ENCODE peak calls at places on chromosome 1, in eight cellular contexts. V is AG20443; C is T-cell; Q is T-helper 9 cell; F is adrenal gland; M is activated T-cell treated with anti-CD3 and anti-CD28 coated beads for 1 hour; D is stimulated activated CD8-positive, alpha-beta memory T cell treated with anti-CD3 and anti-CD28 coated beads, Interleukin-4, amount 100 ng/mL, for 48 hours; A is fibroblast of lung. P is an unnamed sample.

GRCh38 chr1:197725044-197725443 is 50.2 kb downstream of the DENND1B start:
- DNase-seq in V (no peak), C (no peak), Q (no peak), F (no peak), M (no peak), D (no peak), A (peak; percentile 48), P (no peak)

GRCh38 chr1:42209516-42210370 is 45.2 kb upstream of the GUCA2A start:
- DNase-seq in V (no peak), C (no peak), Q (no peak), F (no peak), M (no peak), D (no peak), A (peak; percentile 88), P (no peak)

GRCh38 chr1:238360474-238360873 is 469.8 kb upstream of the ZP4 start:
- DNase-seq in V (no peak), C (no peak), Q (no peak), F (no peak), M (no peak), D (no peak), A (no peak), P (no peak)

GRCh38 chr1:58765016-58765415 is 18.8 kb downstream of the JUN start:
- DNase-seq in V (no peak), C (no peak), Q (no peak), F (no peak), M (no peak), D (no peak), A (no peak), P (no peak)

GRCh38 chr1:53172751-53173498 is 23.7 kb upstream of the CPT2 start:
- DNase-seq in V (peak; percentile 83), C (no peak), Q (no peak), F (no peak), M (no peak), D (no peak), A (peak; percentile 70), P (no peak)

GRCh38 chr1:62131093-62131725 is 63.4 kb upstream of the L1TD1 start:
- DNase-seq in V (peak; percentile 88), C (no peak), Q (no peak), F (peak; percentile 43), M (no peak), D (no peak), A (peak; percentile 71), P (no peak)

GRCh38 chr1:40435876-40436275 is 14.4 kb upstream of the ZFP69B start:
- DNase-seq in V (no peak), C (no peak), Q (no peak), F (no peak), M (no peak), D (no peak), A (peak; percentile 14), P (no peak)

GRCh38 chr1:178609015-178609414 is 96.1 kb downstream of the TEX35 start:
- DNase-seq in V (peak; percentile 58), C (no peak), Q (no peak), F (no peak), M (no peak), D (no peak), A (peak; percentile 90), P (no peak)

GRCh38 chr1:247647864-247648263 is 31.7 kb downstream of the OR13G1 start:
- DNase-seq in V (no peak), C (no peak), Q (no peak), F (peak; percentile 19), M (no peak), D (no peak), A (no peak), P (no peak)

GRCh38 chr1:197774691-197775281 is 494 bp downstream of the DENND1B start:
- DNase-seq in V (peak; percentile 79), C (peak; percentile 24), Q (peak; percentile 26), F (peak; percentile 57), M (peak; percentile 25), D (peak; percentile 74), A (peak; percentile 41), P (peak; percentile 48)

GRCh38 chr1:8097077-8097799 is 71.1 kb upstream of the ERRFI1 start:
- DNase-seq in V (peak; percentile 52), C (no peak), Q (no peak), F (no peak), M (no peak), D (no peak), A (peak; percentile 93), P (no peak)

GRCh38 chr1:119768778-119769177 is at the start of gene HMGCS2:
- DNase-seq in V (no peak), C (no peak), Q (no peak), F (no peak), M (no peak), D (no peak), A (no peak), P (no peak)

GRCh38 chr1:228212415-228212965 is 4.6 kb downstream of the OBSCN start:
- DNase-seq in V (no peak), C (no peak), Q (no peak), F (no peak), M (no peak), D (no peak), A (no peak), P (no peak)

GRCh38 chr1:239757711-239758110 is 334.0 kb upstream of the FMN2 start:
- DNase-seq in V (no peak), C (no peak), Q (no peak), F (no peak), M (no peak), D (no peak), A (no peak), P (no peak)

GRCh38 chr1:92877792-92878191 is 46.0 kb downstream of the RPL5 start:
- DNase-seq in V (no peak), C (no peak), Q (no peak), F (no peak), M (no peak), D (no peak), A (peak; percentile 47), P (no peak)

GRCh38 chr1:78472251-78472620 is 18.5 kb upstream of the PTGFR start:
- DNase-seq in V (no peak), C (no peak), Q (no peak), F (no peak), M (no peak), D (no peak), A (no peak), P (no peak)

GRCh38 chr1:226126824-226127591 is 59.5 kb downstream of the ACBD3 start:
- DNase-seq in V (no peak), C (no peak), Q (no peak), F (peak; percentile 10), M (no peak), D (no peak), A (no peak), P (no peak)

GRCh38 chr1:18561967-18562366 is 68.7 kb upstream of the PAX7 start:
- DNase-seq in V (no peak), C (no peak), Q (no peak), F (no peak), M (no peak), D (no peak), A (no peak), P (no peak)

GRCh38 chr1:4961935-4962645 is 307.7 kb downstream of the AJAP1 start:
- DNase-seq in V (no peak), C (no peak), Q (no peak), F (peak; percentile 48), M (no peak), D (no peak), A (no peak), P (no peak)

GRCh38 chr1:205396972-205397616 is 24.8 kb downstream of the LEMD1 start:
- DNase-seq in V (peak; percentile 55), C (peak; percentile 3), Q (no peak), F (peak; percentile 53), M (no peak), D (peak; percentile 25), A (peak; percentile 49), P (no peak)